ENCODE peak calls at places on chromosomes 13 and 19, in four cellular contexts. M, R, X and D are unnamed samples.

GRCh38 chr13:27919934-27920676 is at the start of gene PDX1:
- DNase-seq in M (no peak), R (no peak), X (no peak), D (no peak)

GRCh38 chr13:66704110-66704509 is 526.0 kb downstream of the PCDH9 start:
- DNase-seq in X (no peak), M (no peak), R (no peak), D (no peak)

GRCh38 chr13:29170451-29171082 is 350.4 kb downstream of the MTUS2 start:
- DNase-seq in X (no peak), R (no peak), M (no peak), D (no peak)

GRCh38 chr13:75170321-75170720 is 311.6 kb downstream of the TBC1D4 start:
- DNase-seq in R (no peak), X (no peak), M (no peak), D (no peak)

GRCh38 chr19:32870154-32870573 is 597 bp upstream of the SLC7A9 start:
- DNase-seq in X (no peak), M (no peak), R (no peak), D (no peak)

GRCh38 chr13:58619396-58620113 is 988.0 kb downstream of the PCDH17 start:
- DNase-seq in X (no peak), M (no peak), R (no peak), D (no peak)

GRCh38 chr13:41159174-41159573 is 26.6 kb upstream of the KBTBD6 start:
- DNase-seq in R (no peak), X (no peak), M (no peak), D (no peak)

GRCh38 chr19:2431318-2432055 is 4.1 kb upstream of the TIMM13 start:
- DNase-seq in R (no peak), M (no peak), X (no peak), D (no peak)

GRCh38 chr19:35157431-35157830 is 2.9 kb downstream of the FXYD5 start:
- DNase-seq in X (no peak), R (no peak), M (no peak), D (no peak)

GRCh38 chr19:53157601-53158000 is 1.3 kb downstream of the ZNF347 start:
- DNase-seq in R (no peak), M (no peak), X (no peak), D (peak; percentile 29)

GRCh38 chr19:7679017-7679720 is 1.5 kb upstream of the TRAPPC5 start:
- DNase-seq in R (peak; percentile 45), X (peak; percentile 29), M (peak; percentile 39), D (peak; percentile 51)

GRCh38 chr19:34173145-34173956 is 1.0 kb downstream of the LSM14A start:
- DNase-seq in M (peak; percentile 4), X (no peak), R (no peak), D (peak; percentile 52)

GRCh38 chr19:3440082-3440481 is 40.2 kb downstream of the SMIM24 start:
- DNase-seq in M (peak; percentile 51), X (peak; percentile 19), R (peak; percentile 51), D (peak; percentile 48)

GRCh38 chr13:36084131-36084530 is 47.1 kb downstream of the DCLK1 start:
- DNase-seq in R (no peak), M (no peak), X (no peak), D (no peak)

GRCh38 chr13:98174321-98174720 is 2.7 kb downstream of the RNF113B start:
- DNase-seq in R (no peak), M (no peak), X (no peak), D (peak; percentile 18)

GRCh38 chr13:51422484-51422883 is 30.4 kb downstream of the INTS6 start:
- DNase-seq in X (no peak), M (no peak), R (no peak), D (no peak)

GRCh38 chr13:82678052-82678451 is 1204.2 kb downstream of the SLITRK1 start:
- DNase-seq in M (no peak), X (no peak), R (no peak), D (no peak)

GRCh38 chr13:99658266-99658991 is 157.2 kb downstream of the TM9SF2 start:
- DNase-seq in M (peak; percentile 16), X (no peak), R (peak; percentile 23), D (peak; percentile 38)

GRCh38 chr13:53137777-53138176 is 109.2 kb downstream of the OLFM4 start:
- DNase-seq in X (no peak), R (no peak), M (no peak), D (no peak)

GRCh38 chr13:27379126-27379525 is 45.3 kb upstream of the GTF3A start:
- DNase-seq in X (no peak), R (no peak), M (no peak), D (no peak)